ENCODE peak calls at places on chromosomes 3 and 15, in five cellular contexts. S is kidney, V is psoas muscle, D is fibroblast of lung, H is neural progenitor cell. N is an unnamed sample. For H3K36me3, the result is how much of the 10 kb centered on the place peaks cover.

GRCh38 chr15:34056921-34057320 is 17.9 kb upstream of the AVEN start:
- DNase-seq in S (no peak), D (no peak), V (no peak), H (no peak), N (no peak)

GRCh38 chr3:13069495-13069894 is 3.7 kb downstream of the IQSEC1 start:
- DNase-seq in D (no peak), V (no peak), H (no peak), S (no peak), N (no peak)

GRCh38 chr15:36544518-36545383 is 34.7 kb upstream of the CDIN1 start:
- DNase-seq in S (no peak), H (peak), D (no peak), V (no peak), N (no peak)

GRCh38 chr15:59352189-59352588 is 20.5 kb downstream of the MYO1E start:
- DNase-seq in D (no peak), S (no peak), V (no peak), H (no peak), N (no peak)

GRCh38 chr3:126208182-126208581 is 27.8 kb upstream of the ALDH1L1 start:
- DNase-seq in H (no peak), D (no peak), S (no peak), V (no peak), N (no peak)

GRCh38 chr15:29676961-29677402 is 145.3 kb downstream of the TJP1 start:
- DNase-seq in D (peak), H (peak), V (no peak), S (no peak), N (no peak)

GRCh38 chr15:49075876-49076275 is 29.6 kb upstream of the SECISBP2L start:
- DNase-seq in V (no peak), D (no peak), S (no peak), H (no peak), N (no peak)

GRCh38 chr15:59237854-59238252 is 31.2 kb downstream of the LDHAL6B start:
- DNase-seq in D (no peak), S (no peak), V (no peak), H (no peak), N (no peak)

GRCh38 chr15:66505818-66506217 is 692 bp downstream of the ZWILCH start:
- DNase-seq in H (no peak), D (no peak), V (no peak), S (no peak), N (no peak)

GRCh38 chr15:94412979-94413741 is 181.8 kb downstream of the MCTP2 start:
- DNase-seq in H (peak), S (no peak), D (peak), V (no peak), N (no peak)

GRCh38 chr15:69712999-69713398 is 260.4 kb downstream of the RPLP1 start:
- DNase-seq in D (no peak), H (no peak), S (no peak), V (no peak), N (no peak)

GRCh38 chr3:38627956-38628355 is 21.5 kb downstream of the SCN5A start:
- DNase-seq in H (peak), V (no peak), D (no peak), S (no peak), N (no peak)

GRCh38 chr3:41216993-41217392 is 17.7 kb downstream of the CTNNB1 start:
- DNase-seq in S (no peak), V (no peak), D (no peak), H (no peak), N (no peak)

GRCh38 chr3:187367561-187368103 is 553 bp upstream of the RTP4 start:
- DNase-seq in D (no peak), H (no peak), S (peak), V (peak), N (no peak)

GRCh38 chr15:62601779-62602540 is 436.9 kb upstream of the C2CD4B start:
- DNase-seq in S (no peak), D (peak), H (no peak), V (no peak), N (no peak)

GRCh38 chr3:16494906-16495580 is 18.5 kb downstream of the RFTN1 start:
- DNase-seq in D (peak), H (no peak), V (no peak), S (no peak), N (peak)

GRCh38 chr3:122214718-122215117 is 31.2 kb downstream of the CASR start:
- DNase-seq in S (no peak), H (no peak), D (no peak), V (no peak), N (no peak)

GRCh38 chr3:101926594-101927105 is 77.3 kb downstream of the NFKBIZ start:
- DNase-seq in D (no peak), H (no peak), S (no peak), V (no peak), N (no peak)

GRCh38 chr3:52126036-52126435 is 28.2 kb downstream of the POC1A start:
- DNase-seq in S (peak), H (no peak), D (peak), V (peak), N (no peak)

GRCh38 chr3:182650568-182651128 is 142.7 kb upstream of the ATP11B start:
- DNase-seq in D (no peak), H (no peak), S (no peak), V (no peak), N (no peak)

GRCh38 chr3:133589503-133589902 is 16.0 kb downstream of the CDV3 start:
- DNase-seq in S (no peak), D (no peak), V (no peak), H (no peak), N (no peak)

GRCh38 chr15:36612063-36612788 is 32.8 kb downstream of the CDIN1 start:
- DNase-seq in D (peak), V (no peak), S (no peak), H (no peak), N (peak)

GRCh38 chr3:17179381-17180205 is 294.8 kb downstream of the PLCL2 start:
- DNase-seq in D (peak), H (no peak), S (no peak), V (no peak), N (no peak)

DNA sequence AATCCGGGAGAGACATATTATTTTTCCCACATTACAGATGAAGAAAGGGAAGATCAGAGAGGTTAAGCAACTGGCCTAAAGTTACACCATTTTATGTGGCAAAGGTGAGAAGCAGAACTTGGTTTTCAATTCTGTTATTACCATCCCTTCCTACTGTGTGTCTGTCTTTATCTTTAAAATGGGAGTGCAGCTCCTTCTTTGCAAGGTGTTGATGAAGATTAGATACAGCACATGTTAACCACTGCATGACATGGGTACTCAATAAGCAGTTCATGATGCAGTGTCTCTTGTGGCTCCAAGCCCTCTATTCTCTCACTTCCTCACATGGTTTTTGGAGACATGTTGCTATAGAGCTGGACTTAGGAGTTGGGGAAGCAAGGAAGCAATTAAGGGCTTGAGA is 23.1 kb upstream of the TBC1D21 start:
- DNase-seq in H (no peak), D (no peak), V (no peak), S (no peak), N (no peak)
- H3K36me3 ChIP-seq in H (under half), D (under half), V (under half), S (under half), N (under half)

GRCh38 chr3:62592408-62592807 is 219.1 kb upstream of the FEZF2 start:
- DNase-seq in S (no peak), D (no peak), V (no peak), H (no peak), N (no peak)
- H3K4me3 ChIP-seq in S (no peak), D (no peak), V (no peak), H (no peak), N (no peak)

GRCh38 chr3:140828585-140828984 is 113.1 kb upstream of the SLC25A36 start:
- DNase-seq in S (no peak), H (no peak), D (no peak), V (no peak), N (no peak)

GRCh38 chr3:140827894-140828293 is 113.7 kb upstream of the SLC25A36 start:
- DNase-seq in H (no peak), S (no peak), V (no peak), D (no peak), N (no peak)

GRCh38 chr3:140821493-140821892 is 120.1 kb upstream of the SLC25A36 start:
- DNase-seq in H (no peak), S (no peak), D (no peak), V (no peak), N (no peak)

GRCh38 chr3:140822381-140823047 is 119.1 kb upstream of the SLC25A36 start:
- DNase-seq in D (no peak), V (no peak), S (no peak), H (no peak), N (no peak)

GRCh38 chr3:140823106-140823505 is 118.5 kb upstream of the SLC25A36 start:
- DNase-seq in H (no peak), V (no peak), D (no peak), S (no peak), N (no peak)
- TF ChIP-seq CTCF in H (no peak), V (no peak), D (no peak), S (no peak), N (no peak)

DNA sequence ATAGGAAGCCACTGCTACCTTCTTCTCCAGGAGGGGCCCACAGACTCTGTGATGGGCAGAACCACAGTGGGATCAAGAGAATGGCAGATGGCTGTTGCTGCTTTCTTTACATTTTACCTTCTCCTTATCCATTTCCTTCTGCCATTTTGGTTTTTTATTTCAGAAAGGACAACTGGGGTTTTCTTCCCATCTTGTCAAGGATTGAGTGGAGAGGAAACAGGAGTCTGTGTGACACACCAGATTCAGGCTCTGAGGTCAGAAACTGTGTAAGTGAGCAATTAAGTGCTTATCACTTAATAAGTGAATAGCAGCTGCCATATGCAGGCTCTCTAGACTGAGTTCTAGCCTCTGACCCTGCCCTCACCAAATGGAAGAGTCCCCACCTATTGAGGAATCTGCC is 47.3 kb downstream of the ITGB5 start:
- DNase-seq in V (no peak), S (no peak), H (no peak), D (no peak), N (no peak)
- H3K36me3 ChIP-seq in V (under half), S (under half), H (under half), D (under half), N (under half)